ENCODE peak calls at places on chromosomes 5 and 9, in ten cellular contexts. One of them, this sample, is unnamed.

GRCh38 chr5:154390096-154390495 is 55.7 kb upstream of the SAP30L start:
- DNase-seq in lower leg skin: no peak
- DNase-seq in transverse colon: no peak
- DNase-seq in esophagus squamous epithelium: no peak
- DNase-seq in upper lobe of left lung: no peak
- DNase-seq in endothelial cell of umbilical vein: peak
- DNase-seq in thyroid gland: no peak
- DNase-seq in prostate gland: no peak
- DNase-seq in suprapubic skin: no peak
- DNase-seq in Peyer's patch: no peak
- DNase-seq in this sample: no peak

GRCh38 chr5:57035955-57036354 is 84.0 kb upstream of the MIER3 start:
- DNase-seq in thyroid gland: no peak
- DNase-seq in suprapubic skin: no peak
- DNase-seq in prostate gland: no peak
- DNase-seq in endothelial cell of umbilical vein: no peak
- DNase-seq in esophagus squamous epithelium: no peak
- DNase-seq in lower leg skin: no peak
- DNase-seq in transverse colon: no peak
- DNase-seq in upper lobe of left lung: no peak
- DNase-seq in Peyer's patch: no peak
- DNase-seq in this sample: no peak

GRCh38 chr9:12497790-12498189 is 195.4 kb upstream of the TYRP1 start:
- DNase-seq in suprapubic skin: no peak
- DNase-seq in upper lobe of left lung: no peak
- DNase-seq in endothelial cell of umbilical vein: no peak
- DNase-seq in thyroid gland: no peak
- DNase-seq in transverse colon: no peak
- DNase-seq in prostate gland: no peak
- DNase-seq in esophagus squamous epithelium: no peak
- DNase-seq in lower leg skin: no peak
- DNase-seq in Peyer's patch: no peak
- DNase-seq in this sample: no peak

GRCh38 chr5:74266836-74267235 is 373.7 kb downstream of the ENC1 start:
- DNase-seq in Peyer's patch: no peak
- DNase-seq in thyroid gland: no peak
- DNase-seq in lower leg skin: no peak
- DNase-seq in transverse colon: no peak
- DNase-seq in suprapubic skin: no peak
- DNase-seq in esophagus squamous epithelium: no peak
- DNase-seq in prostate gland: no peak
- DNase-seq in upper lobe of left lung: no peak
- DNase-seq in endothelial cell of umbilical vein: no peak
- DNase-seq in this sample: no peak

GRCh38 chr9:4382722-4383317 is 83.0 kb upstream of the GLIS3 start:
- DNase-seq in prostate gland: no peak
- DNase-seq in Peyer's patch: no peak
- DNase-seq in thyroid gland: no peak
- DNase-seq in transverse colon: no peak
- DNase-seq in lower leg skin: no peak
- DNase-seq in endothelial cell of umbilical vein: peak
- DNase-seq in upper lobe of left lung: no peak
- DNase-seq in esophagus squamous epithelium: no peak
- DNase-seq in suprapubic skin: no peak
- DNase-seq in this sample: no peak

GRCh38 chr9:83132768-83133167 is 69.8 kb upstream of the RASEF start:
- DNase-seq in esophagus squamous epithelium: no peak
- DNase-seq in suprapubic skin: no peak
- DNase-seq in endothelial cell of umbilical vein: no peak
- DNase-seq in Peyer's patch: no peak
- DNase-seq in prostate gland: peak
- DNase-seq in thyroid gland: no peak
- DNase-seq in transverse colon: no peak
- DNase-seq in upper lobe of left lung: no peak
- DNase-seq in lower leg skin: no peak
- DNase-seq in this sample: no peak

GRCh38 chr9:15357050-15357653 is 50.1 kb upstream of the TTC39B start:
- DNase-seq in thyroid gland: no peak
- DNase-seq in prostate gland: no peak
- DNase-seq in transverse colon: peak
- DNase-seq in upper lobe of left lung: peak
- DNase-seq in Peyer's patch: peak
- DNase-seq in endothelial cell of umbilical vein: no peak
- DNase-seq in esophagus squamous epithelium: no peak
- DNase-seq in lower leg skin: no peak
- DNase-seq in suprapubic skin: no peak
- DNase-seq in this sample: peak

GRCh38 chr9:14517154-14517906 is 175.9 kb downstream of the ZDHHC21 start:
- DNase-seq in thyroid gland: no peak
- DNase-seq in suprapubic skin: no peak
- DNase-seq in prostate gland: no peak
- DNase-seq in lower leg skin: no peak
- DNase-seq in esophagus squamous epithelium: no peak
- DNase-seq in Peyer's patch: no peak
- DNase-seq in upper lobe of left lung: no peak
- DNase-seq in transverse colon: no peak
- DNase-seq in endothelial cell of umbilical vein: no peak
- DNase-seq in this sample: no peak

GRCh38 chr5:97094579-97095317 is 47.7 kb downstream of the LIX1 start:
- DNase-seq in esophagus squamous epithelium: no peak
- DNase-seq in transverse colon: no peak
- DNase-seq in thyroid gland: no peak
- DNase-seq in lower leg skin: no peak
- DNase-seq in endothelial cell of umbilical vein: no peak
- DNase-seq in suprapubic skin: no peak
- DNase-seq in prostate gland: no peak
- DNase-seq in upper lobe of left lung: no peak
- DNase-seq in Peyer's patch: no peak
- DNase-seq in this sample: no peak

GRCh38 chr9:98607152-98607551 is 101.6 kb downstream of the GABBR2 start:
- DNase-seq in lower leg skin: no peak
- DNase-seq in upper lobe of left lung: no peak
- DNase-seq in esophagus squamous epithelium: no peak
- DNase-seq in thyroid gland: no peak
- DNase-seq in endothelial cell of umbilical vein: no peak
- DNase-seq in suprapubic skin: no peak
- DNase-seq in transverse colon: no peak
- DNase-seq in prostate gland: no peak
- DNase-seq in Peyer's patch: no peak
- DNase-seq in this sample: no peak

GRCh38 chr9:91033802-91034201 is 232.2 kb downstream of the SYK start:
- DNase-seq in esophagus squamous epithelium: no peak
- DNase-seq in prostate gland: no peak
- DNase-seq in suprapubic skin: no peak
- DNase-seq in transverse colon: peak
- DNase-seq in lower leg skin: peak
- DNase-seq in endothelial cell of umbilical vein: no peak
- DNase-seq in thyroid gland: peak
- DNase-seq in Peyer's patch: peak
- DNase-seq in upper lobe of left lung: no peak
- DNase-seq in this sample: peak

GRCh38 chr5:14453486-14453885 is 128.1 kb upstream of the OTULINL start:
- DNase-seq in suprapubic skin: no peak
- DNase-seq in prostate gland: no peak
- DNase-seq in Peyer's patch: no peak
- DNase-seq in endothelial cell of umbilical vein: no peak
- DNase-seq in thyroid gland: no peak
- DNase-seq in esophagus squamous epithelium: no peak
- DNase-seq in lower leg skin: no peak
- DNase-seq in transverse colon: no peak
- DNase-seq in upper lobe of left lung: no peak
- DNase-seq in this sample: no peak

GRCh38 chr5:73826301-73826700 is 200.3 kb downstream of the ARHGEF28 start:
- DNase-seq in Peyer's patch: no peak
- DNase-seq in endothelial cell of umbilical vein: no peak
- DNase-seq in upper lobe of left lung: peak
- DNase-seq in prostate gland: peak
- DNase-seq in lower leg skin: no peak
- DNase-seq in suprapubic skin: no peak
- DNase-seq in transverse colon: no peak
- DNase-seq in esophagus squamous epithelium: no peak
- DNase-seq in thyroid gland: peak
- DNase-seq in this sample: no peak

GRCh38 chr5:139068060-139068459 is 130.1 kb downstream of the SIL1 start:
- DNase-seq in esophagus squamous epithelium: no peak
- DNase-seq in Peyer's patch: no peak
- DNase-seq in upper lobe of left lung: no peak
- DNase-seq in thyroid gland: no peak
- DNase-seq in lower leg skin: no peak
- DNase-seq in transverse colon: no peak
- DNase-seq in prostate gland: no peak
- DNase-seq in endothelial cell of umbilical vein: no peak
- DNase-seq in suprapubic skin: no peak
- DNase-seq in this sample: no peak

GRCh38 chr5:150406120-150407096 is 6.3 kb downstream of the CD74 start:
- DNase-seq in lower leg skin: no peak
- DNase-seq in thyroid gland: no peak
- DNase-seq in Peyer's patch: no peak
- DNase-seq in transverse colon: no peak
- DNase-seq in upper lobe of left lung: no peak
- DNase-seq in endothelial cell of umbilical vein: no peak
- DNase-seq in esophagus squamous epithelium: no peak
- DNase-seq in suprapubic skin: no peak
- DNase-seq in prostate gland: no peak
- DNase-seq in this sample: no peak

GRCh38 chr5:96648023-96648422 is 14.2 kb upstream of the CAST start:
- DNase-seq in lower leg skin: no peak
- DNase-seq in upper lobe of left lung: no peak
- DNase-seq in thyroid gland: no peak
- DNase-seq in Peyer's patch: no peak
- DNase-seq in transverse colon: no peak
- DNase-seq in esophagus squamous epithelium: no peak
- DNase-seq in endothelial cell of umbilical vein: no peak
- DNase-seq in suprapubic skin: no peak
- DNase-seq in prostate gland: no peak
- DNase-seq in this sample: no peak

GRCh38 chr5:1315709-1316587 is 21.1 kb upstream of the TERT start:
- DNase-seq in endothelial cell of umbilical vein: no peak
- DNase-seq in Peyer's patch: peak
- DNase-seq in esophagus squamous epithelium: no peak
- DNase-seq in lower leg skin: peak
- DNase-seq in prostate gland: peak
- DNase-seq in transverse colon: peak
- DNase-seq in thyroid gland: peak
- DNase-seq in upper lobe of left lung: peak
- DNase-seq in suprapubic skin: peak
- DNase-seq in this sample: no peak
- TF ChIP-seq POLR2A in endothelial cell of umbilical vein: no peak
- TF ChIP-seq POLR2A in Peyer's patch: peak
- TF ChIP-seq POLR2A in esophagus squamous epithelium: no peak
- TF ChIP-seq POLR2A in lower leg skin: no peak
- TF ChIP-seq POLR2A in prostate gland: no peak
- TF ChIP-seq POLR2A in transverse colon: peak
- TF ChIP-seq POLR2A in thyroid gland: no peak
- TF ChIP-seq POLR2A in upper lobe of left lung: no peak
- TF ChIP-seq POLR2A in suprapubic skin: no peak
- TF ChIP-seq POLR2A in this sample: no peak

GRCh38 chr5:32574540-32575175 is 10.7 kb upstream of the SUB1 start:
- DNase-seq in Peyer's patch: no peak
- DNase-seq in transverse colon: no peak
- DNase-seq in thyroid gland: no peak
- DNase-seq in prostate gland: peak
- DNase-seq in upper lobe of left lung: no peak
- DNase-seq in esophagus squamous epithelium: no peak
- DNase-seq in lower leg skin: no peak
- DNase-seq in endothelial cell of umbilical vein: no peak
- DNase-seq in suprapubic skin: no peak
- DNase-seq in this sample: no peak
- TF ChIP-seq POLR2A in Peyer's patch: no peak
- TF ChIP-seq POLR2A in transverse colon: no peak
- TF ChIP-seq POLR2A in thyroid gland: no peak
- TF ChIP-seq POLR2A in prostate gland: no peak
- TF ChIP-seq POLR2A in upper lobe of left lung: no peak
- TF ChIP-seq POLR2A in esophagus squamous epithelium: no peak
- TF ChIP-seq POLR2A in lower leg skin: no peak
- TF ChIP-seq POLR2A in endothelial cell of umbilical vein: no peak
- TF ChIP-seq POLR2A in suprapubic skin: no peak
- TF ChIP-seq POLR2A in this sample: no peak

DNA sequence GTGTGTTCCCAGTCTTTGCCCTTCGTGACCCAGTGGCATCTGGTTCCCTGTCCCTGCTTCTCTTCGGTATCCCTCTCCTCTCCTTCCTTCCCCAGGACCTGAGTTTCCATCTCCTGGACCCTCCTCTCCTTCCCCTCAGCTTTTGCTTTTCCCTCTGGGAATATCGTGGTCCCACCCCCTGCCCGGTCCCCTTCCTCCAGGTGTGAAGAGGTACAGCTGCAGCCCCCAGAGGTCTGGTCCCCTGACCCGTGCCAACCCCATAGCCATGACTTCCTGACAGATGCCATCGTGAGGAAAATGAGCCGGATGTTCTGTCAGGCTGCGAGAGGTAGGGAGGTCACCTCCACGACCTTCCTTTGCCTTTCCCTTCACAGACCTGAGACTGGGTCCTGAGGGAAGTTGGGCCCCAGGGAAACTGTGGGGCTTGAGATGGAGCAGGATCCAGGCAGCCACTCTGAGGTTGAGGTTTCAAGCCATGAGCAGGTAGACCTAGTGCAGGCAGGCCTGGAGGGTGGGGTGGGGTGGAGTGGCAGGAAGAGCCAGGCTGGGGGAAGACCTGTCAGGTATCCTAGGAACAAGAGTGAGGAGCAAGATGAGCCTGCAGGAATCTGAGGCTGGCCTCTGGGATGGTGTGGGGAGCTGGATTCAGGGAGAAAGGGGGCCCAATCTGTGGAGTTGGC is 10.1 kb downstream of the RACK1 start:
- DNase-seq in upper lobe of left lung: no peak
- DNase-seq in Peyer's patch: no peak
- DNase-seq in esophagus squamous epithelium: no peak
- DNase-seq in thyroid gland: no peak
- DNase-seq in endothelial cell of umbilical vein: no peak
- DNase-seq in transverse colon: no peak
- DNase-seq in lower leg skin: peak
- DNase-seq in suprapubic skin: no peak
- DNase-seq in prostate gland: no peak
- DNase-seq in this sample: no peak
- TF ChIP-seq POLR2A in upper lobe of left lung: no peak
- TF ChIP-seq POLR2A in Peyer's patch: no peak
- TF ChIP-seq POLR2A in esophagus squamous epithelium: no peak
- TF ChIP-seq POLR2A in thyroid gland: no peak
- TF ChIP-seq POLR2A in endothelial cell of umbilical vein: no peak
- TF ChIP-seq POLR2A in transverse colon: no peak
- TF ChIP-seq POLR2A in lower leg skin: no peak
- TF ChIP-seq POLR2A in suprapubic skin: no peak
- TF ChIP-seq POLR2A in prostate gland: no peak
- TF ChIP-seq POLR2A in this sample: no peak

DNA sequence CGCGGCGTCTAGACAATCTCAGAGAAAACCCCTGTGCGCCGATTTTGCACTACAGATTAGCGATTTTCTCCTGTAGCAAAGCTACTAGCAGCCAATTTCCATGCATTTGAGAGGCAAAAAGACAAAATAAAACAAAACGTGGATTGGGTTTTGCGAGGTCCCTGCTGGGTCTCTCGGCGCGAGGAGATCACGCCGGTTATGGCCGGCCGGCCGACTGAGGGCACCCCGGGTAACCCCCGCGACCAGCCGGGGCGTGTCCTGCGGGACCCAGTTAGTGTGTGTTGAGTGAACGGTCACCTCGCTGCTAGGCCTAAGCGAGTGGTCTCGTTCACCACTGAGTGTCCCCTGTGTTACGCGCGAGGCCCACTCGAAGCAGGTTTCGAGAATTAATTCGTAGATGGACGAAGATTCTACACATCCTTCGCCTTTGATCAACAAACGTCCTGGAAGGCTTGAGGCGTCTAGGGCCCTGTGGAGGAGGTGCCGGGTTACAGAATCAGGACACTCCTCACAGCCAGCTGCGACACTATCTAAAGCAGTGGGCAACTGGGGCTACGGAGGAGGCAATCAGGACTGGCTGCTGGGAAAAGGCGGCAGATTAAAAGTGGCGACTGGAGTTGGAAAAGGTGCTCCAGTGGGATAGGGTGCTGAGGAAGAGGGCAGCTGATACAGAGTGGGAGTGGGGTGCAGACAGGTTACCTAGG is 792 bp upstream of the VDAC1 start:
- DNase-seq in lower leg skin: peak
- DNase-seq in endothelial cell of umbilical vein: no peak
- DNase-seq in prostate gland: peak
- DNase-seq in Peyer's patch: no peak
- DNase-seq in esophagus squamous epithelium: no peak
- DNase-seq in transverse colon: peak
- DNase-seq in thyroid gland: peak
- DNase-seq in suprapubic skin: no peak
- DNase-seq in upper lobe of left lung: peak
- DNase-seq in this sample: no peak
- TF ChIP-seq POLR2A in lower leg skin: no peak
- TF ChIP-seq POLR2A in endothelial cell of umbilical vein: no peak
- TF ChIP-seq POLR2A in prostate gland: no peak
- TF ChIP-seq POLR2A in Peyer's patch: no peak
- TF ChIP-seq POLR2A in esophagus squamous epithelium: no peak
- TF ChIP-seq POLR2A in transverse colon: no peak
- TF ChIP-seq POLR2A in thyroid gland: no peak
- TF ChIP-seq POLR2A in suprapubic skin: no peak
- TF ChIP-seq POLR2A in upper lobe of left lung: no peak
- TF ChIP-seq POLR2A in this sample: no peak

This sample was measured in erythroblast.